ENCODE peak calls at places on chromosomes 7 and 10, in six cellular contexts. J is H1, F is IMR-90, Z is H9, Q is mesenchymal stem cell, O is neuronal stem cell. Y is an unnamed sample.

GRCh38 chr7:20064974-20065862 is 152.0 kb downstream of the MACC1 start:
- DNase-seq in Z (no peak), J (no peak), Q (peak), O (no peak), F (peak), Y (no peak)

GRCh38 chr10:71801357-71801756 is 28.0 kb upstream of the VSIR start:
- DNase-seq in Z (no peak), F (no peak), J (no peak), O (no peak), Q (no peak), Y (no peak)

GRCh38 chr10:110387983-110388681 is 83.4 kb upstream of the SMNDC1 start:
- DNase-seq in J (no peak), O (no peak), Z (no peak), F (no peak), Q (no peak), Y (no peak)

GRCh38 chr7:100547872-100548271 is 8.9 kb downstream of the AGFG2 start:
- DNase-seq in O (no peak), F (no peak), Z (no peak), J (no peak), Q (no peak), Y (no peak)

GRCh38 chr10:50513956-50514355 is 109.8 kb downstream of the SGMS1 start:
- DNase-seq in Q (no peak), Z (no peak), O (no peak), J (no peak), F (no peak), Y (peak)

GRCh38 chr10:84424731-84425165 is 96.4 kb downstream of the CCSER2 start:
- DNase-seq in O (no peak), J (no peak), Z (no peak), Q (peak), F (peak), Y (peak)

GRCh38 chr7:132412435-132412834 is 163.8 kb downstream of the PLXNA4 start:
- DNase-seq in O (no peak), J (no peak), F (no peak), Q (no peak), Z (no peak), Y (no peak)

GRCh38 chr10:3654496-3654895 is 130.5 kb downstream of the KLF6 start:
- DNase-seq in Q (peak), Z (no peak), O (no peak), F (peak), J (no peak), Y (no peak)

GRCh38 chr10:126563361-126563760 is 107.1 kb downstream of the C10orf90 start:
- DNase-seq in Z (no peak), J (no peak), O (no peak), Q (no peak), F (no peak), Y (no peak)

GRCh38 chr10:43208147-43209063 is 58.5 kb downstream of the RASGEF1A start:
- DNase-seq in Z (peak), O (no peak), J (no peak), F (no peak), Q (no peak), Y (no peak)

GRCh38 chr7:99042957-99043356 is 101.0 kb downstream of the SMURF1 start:
- DNase-seq in Z (no peak), O (no peak), Q (peak), F (peak), J (no peak), Y (peak)

GRCh38 chr7:24576171-24577052 is 3.2 kb downstream of the PALS2 start:
- DNase-seq in F (peak), Z (peak), J (no peak), O (peak), Q (peak), Y (peak)

GRCh38 chr10:75818552-75818951 is 387.1 kb downstream of the LRMDA start:
- DNase-seq in O (no peak), Z (no peak), Q (no peak), J (no peak), F (no peak), Y (no peak)

GRCh38 chr10:127346604-127347003 is 150.2 kb upstream of the INSYN2A start:
- DNase-seq in Z (no peak), O (no peak), F (no peak), J (no peak), Q (no peak), Y (peak)

GRCh38 chr7:4513450-4513849 is 168.6 kb upstream of the FOXK1 start:
- DNase-seq in J (no peak), F (no peak), Z (no peak), O (no peak), Q (no peak), Y (no peak)

GRCh38 chr7:149790146-149790548 is 16.8 kb upstream of the ZNF467 start:
- DNase-seq in J (no peak), Q (peak), F (no peak), Z (peak), O (no peak), Y (no peak)

GRCh38 chr10:34808789-34809745 is 6.0 kb downstream of the PARD3 start:
- DNase-seq in Z (peak), J (no peak), O (peak), Q (peak), F (peak), Y (peak)

GRCh38 chr7:45239486-45239885 is 81.9 kb downstream of the RAMP3 start:
- DNase-seq in Q (no peak), O (no peak), J (no peak), Z (no peak), F (peak), Y (no peak)

GRCh38 chr10:78543749-78544446 is 510.2 kb downstream of the RPS24 start:
- DNase-seq in O (no peak), Q (peak), J (no peak), Z (no peak), F (peak), Y (no peak)

GRCh38 chr10:34377833-34378232 is 437.3 kb downstream of the PARD3 start:
- DNase-seq in F (no peak), Q (no peak), J (peak), Z (no peak), O (no peak), Y (no peak)

GRCh38 chr10:125531470-125531869 is 151.5 kb downstream of the TEX36 start:
- DNase-seq in O (peak), Q (no peak), F (no peak), J (no peak), Z (no peak), Y (no peak)

GRCh38 chr7:66901941-66902843 is 18.8 kb upstream of the TMEM248 start:
- DNase-seq in O (no peak), Z (peak), F (no peak), Q (no peak), J (no peak), Y (no peak)

GRCh38 chr7:24926623-24927539 is 53.1 kb downstream of the OSBPL3 start:
- DNase-seq in Z (no peak), O (no peak), J (no peak), F (peak), Q (no peak), Y (peak)

GRCh38 chr10:22712959-22713852 is 1.2 kb downstream of the PIP4K2A start:
- DNase-seq in F (peak), Z (peak), O (peak), J (no peak), Q (peak), Y (peak)

GRCh38 chr7:6419310-6419773 is 28.4 kb downstream of the DAGLB start:
- DNase-seq in F (no peak), Q (no peak), J (no peak), Z (no peak), O (no peak), Y (no peak)

GRCh38 chr10:28302012-28302667 is 724 bp downstream of the MPP7 start:
- DNase-seq in Q (peak), O (no peak), J (no peak), F (no peak), Z (no peak), Y (no peak)

GRCh38 chr10:28300027-28300426 is 2.8 kb downstream of the MPP7 start:
- DNase-seq in Z (no peak), Q (no peak), F (no peak), O (no peak), J (no peak), Y (peak)

GRCh38 chr10:28305551-28305950 is 2.7 kb upstream of the MPP7 start:
- DNase-seq in O (no peak), Z (no peak), J (no peak), Q (no peak), F (no peak), Y (no peak)

GRCh38 chr10:28304032-28304571 is 1.2 kb upstream of the MPP7 start:
- DNase-seq in Z (no peak), O (no peak), F (no peak), J (no peak), Q (no peak), Y (no peak)

GRCh38 chr10:28302668-28303488 is at the start of gene MPP7:
- DNase-seq in F (peak), Z (peak), O (peak), J (peak), Q (peak), Y (peak)
- H3K23ac ChIP-seq in F (no peak), Z (no peak), O (peak), J (no peak), Q (no peak), Y (no peak)

DNA sequence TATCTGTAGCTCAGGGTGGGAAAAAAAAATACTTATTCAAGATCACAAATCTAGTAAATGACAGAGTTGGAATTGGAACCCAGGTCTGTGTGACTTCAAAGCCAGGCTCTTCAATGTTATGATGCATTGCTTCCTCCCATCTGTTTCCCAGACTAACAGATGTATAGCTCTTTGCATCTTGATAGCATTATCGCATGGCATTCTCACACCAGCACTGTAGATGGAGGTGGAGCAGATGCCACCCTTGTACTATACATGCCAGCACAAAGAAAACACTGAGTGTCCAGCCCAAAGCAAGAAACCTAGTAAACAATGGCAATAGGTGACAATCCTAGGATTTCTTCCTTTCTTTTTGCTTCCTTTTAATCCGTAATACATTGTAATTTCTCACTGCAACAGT is 497.3 kb downstream of the NEBL start:
- DNase-seq in Z (no peak), F (no peak), J (no peak), Q (no peak), O (no peak), Y (no peak)
- H3K14ac ChIP-seq in Z (no peak), F (no peak), J (no peak), Q (no peak), O (no peak), Y (no peak)

DNA sequence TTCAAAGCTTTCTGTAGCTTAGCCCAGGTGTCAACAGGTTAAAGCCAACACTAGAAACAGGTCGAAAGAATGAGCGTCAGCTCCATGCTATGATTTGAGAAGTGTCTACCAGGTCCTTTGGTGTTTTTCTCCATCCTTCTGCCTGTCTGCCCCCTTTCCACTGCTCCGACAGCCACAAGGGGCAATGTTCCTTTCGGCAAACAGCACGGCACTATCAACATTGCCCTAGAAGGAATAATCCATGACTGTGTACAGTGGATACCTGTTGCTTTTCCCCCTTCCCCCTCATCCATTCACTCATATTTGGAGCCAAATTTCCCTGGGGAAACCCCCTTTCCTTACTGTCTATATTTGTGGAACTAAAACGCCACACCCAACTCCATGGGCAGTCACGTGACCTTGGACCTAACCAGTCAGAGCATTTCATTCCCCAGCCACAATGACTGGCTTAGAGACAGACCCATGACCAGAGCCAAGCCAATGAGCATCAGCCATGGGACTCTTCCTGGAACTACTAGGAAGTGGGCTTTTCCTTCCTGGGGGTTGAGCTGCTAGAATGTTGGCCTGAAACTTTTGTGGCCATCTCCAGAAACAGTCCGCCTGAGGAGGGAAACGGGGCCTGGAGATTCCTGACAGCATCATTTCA is 51.5 kb downstream of the AFAP1L2 start:
- DNase-seq in Z (no peak), J (no peak), F (no peak), O (no peak), Q (no peak), Y (no peak)
- H3K23ac ChIP-seq in Z (no peak), J (no peak), F (no peak), O (no peak), Q (no peak), Y (no peak)

GRCh38 chr10:7316839-7317238 is 94.0 kb downstream of the SFMBT2 start:
- DNase-seq in F (no peak), O (no peak), J (no peak), Q (no peak), Z (no peak), Y (no peak)

GRCh38 chr10:7319632-7320031 is 91.2 kb downstream of the SFMBT2 start:
- DNase-seq in Q (no peak), Z (no peak), O (no peak), J (no peak), F (no peak), Y (no peak)

GRCh38 chr10:7317799-7318446 is 92.9 kb downstream of the SFMBT2 start:
- DNase-seq in J (no peak), Q (no peak), F (no peak), Z (no peak), O (no peak), Y (no peak)

GRCh38 chr10:7320072-7320471 is 90.8 kb downstream of the SFMBT2 start:
- DNase-seq in O (no peak), F (no peak), Q (no peak), J (no peak), Z (no peak), Y (peak)

DNA sequence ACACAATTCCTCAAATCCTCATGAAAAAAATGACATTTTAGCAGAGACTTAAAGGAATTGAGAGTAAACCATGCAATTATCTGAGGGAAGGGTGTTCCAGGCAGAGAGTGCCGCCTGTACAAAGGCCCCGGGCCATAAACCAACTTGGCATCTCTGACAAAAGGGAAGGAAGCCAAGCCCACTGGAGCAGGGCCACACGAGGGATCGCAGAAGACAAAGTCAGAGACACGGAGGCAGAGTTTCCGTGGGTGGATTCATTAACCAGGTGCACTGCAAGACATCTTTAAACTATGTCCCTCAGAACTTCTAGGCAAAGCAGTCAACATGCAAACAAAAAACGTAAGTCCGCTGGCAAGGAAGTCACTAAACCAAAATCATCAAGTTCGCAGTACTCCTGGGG is 92.0 kb downstream of the SFMBT2 start:
- DNase-seq in O (no peak), J (no peak), Z (no peak), Q (no peak), F (no peak), Y (no peak)
- H3K14ac ChIP-seq in O (no peak), J (no peak), Z (no peak), Q (no peak), F (no peak), Y (no peak)

GRCh38 chr7:1385086-1385808 is 74.0 kb downstream of the MICALL2 start:
- DNase-seq in Z (no peak), Q (no peak), F (no peak), J (no peak), O (no peak), Y (no peak)
- H3K23ac ChIP-seq in Z (no peak), Q (no peak), F (no peak), J (no peak), O (no peak), Y (no peak)